ENCODE peak calls at places on chromosomes 12 and 14, in nine cellular contexts. I is fibroblast of pulmonary artery, R is AG09309, N is spleen, Y is heart right ventricle, U is stomach, T is breast epithelium, W is HCT116, C is vagina. H is an unnamed sample.

GRCh38 chr12:12206776-12207388 is 60.0 kb downstream of the LRP6 start:
- DNase-seq in T (no peak), Y (no peak), W (no peak), I (no peak), C (no peak), R (no peak), U (no peak), N (no peak), H (no peak)

GRCh38 chr12:115362319-115362976 is 678.5 kb upstream of the TBX3 start:
- DNase-seq in N (no peak), U (no peak), T (no peak), Y (no peak), C (no peak), R (no peak), W (no peak), I (no peak), H (no peak)

GRCh38 chr12:96247567-96247962 is 53.4 kb downstream of the ELK3 start:
- DNase-seq in I (no peak), Y (no peak), N (no peak), U (no peak), W (no peak), T (no peak), C (peak), R (no peak), H (no peak)

GRCh38 chr12:128976120-128976519 is 122.8 kb downstream of the GLT1D1 start:
- DNase-seq in R (no peak), W (no peak), U (no peak), C (no peak), Y (no peak), N (no peak), I (no peak), T (no peak), H (no peak)

GRCh38 chr12:64385468-64385867 is 5.1 kb downstream of the C12orf56 start:
- DNase-seq in T (no peak), C (no peak), I (no peak), N (no peak), R (peak), U (no peak), Y (no peak), W (peak), H (no peak)

GRCh38 chr12:67517181-67517887 is 131.2 kb upstream of the DYRK2 start:
- DNase-seq in C (no peak), U (peak), W (peak), T (peak), Y (peak), N (no peak), R (no peak), I (peak), H (no peak)

GRCh38 chr14:45252356-45253069 is 489 bp downstream of the MIS18BP1 start:
- DNase-seq in U (no peak), C (no peak), R (no peak), Y (no peak), I (peak), T (no peak), N (peak), W (no peak), H (no peak)

GRCh38 chr12:63795944-63796343 is 16.2 kb downstream of the RXYLT1 start:
- DNase-seq in C (no peak), W (no peak), N (no peak), T (no peak), R (no peak), U (no peak), I (no peak), Y (no peak), H (no peak)

GRCh38 chr14:58245562-58245961 is 919 bp downstream of the PSMA3 start:
- DNase-seq in W (no peak), U (no peak), I (no peak), C (no peak), N (no peak), T (no peak), Y (no peak), R (no peak), H (no peak)

GRCh38 chr14:72124171-72124570 is 191.9 kb downstream of the RGS6 start:
- DNase-seq in R (no peak), T (no peak), C (no peak), I (no peak), W (no peak), N (no peak), U (no peak), Y (no peak), H (no peak)

GRCh38 chr14:89911018-89911919 is 43.3 kb downstream of the EFCAB11 start:
- DNase-seq in T (no peak), N (no peak), U (peak), Y (no peak), C (no peak), W (no peak), R (peak), I (peak), H (peak)

GRCh38 chr14:66005899-66006434 is 480.2 kb upstream of the CCDC196 start:
- DNase-seq in I (no peak), C (no peak), Y (no peak), R (no peak), W (no peak), U (no peak), N (no peak), T (no peak), H (no peak)

GRCh38 chr14:102795060-102795925 is 18.0 kb downstream of the TRAF3 start:
- DNase-seq in W (no peak), R (peak), Y (no peak), T (no peak), I (peak), N (no peak), U (peak), C (peak), H (no peak)

GRCh38 chr12:121050725-121051124 is 11.7 kb upstream of the OASL start:
- DNase-seq in N (no peak), I (no peak), U (no peak), R (no peak), Y (no peak), T (no peak), C (no peak), W (no peak), H (no peak)

GRCh38 chr14:80584638-80585505 is 356.7 kb downstream of the CEP128 start:
- DNase-seq in R (no peak), I (no peak), N (no peak), C (no peak), Y (no peak), U (no peak), W (peak), T (no peak), H (peak)

GRCh38 chr14:99508896-99509629 is 27.9 kb downstream of the CCNK start:
- DNase-seq in N (no peak), C (peak), Y (no peak), R (no peak), T (no peak), I (no peak), U (peak), W (no peak), H (no peak)

GRCh38 chr12:25194211-25194610 is 749 bp downstream of the DNAI7 start:
- DNase-seq in I (no peak), W (no peak), Y (no peak), U (no peak), C (no peak), T (no peak), N (no peak), R (no peak), H (no peak)
- H3K4me3 ChIP-seq in I (peak), W (no peak), Y (peak), U (peak), C (peak), T (peak), N (no peak), R (no peak), H (peak)

DNA sequence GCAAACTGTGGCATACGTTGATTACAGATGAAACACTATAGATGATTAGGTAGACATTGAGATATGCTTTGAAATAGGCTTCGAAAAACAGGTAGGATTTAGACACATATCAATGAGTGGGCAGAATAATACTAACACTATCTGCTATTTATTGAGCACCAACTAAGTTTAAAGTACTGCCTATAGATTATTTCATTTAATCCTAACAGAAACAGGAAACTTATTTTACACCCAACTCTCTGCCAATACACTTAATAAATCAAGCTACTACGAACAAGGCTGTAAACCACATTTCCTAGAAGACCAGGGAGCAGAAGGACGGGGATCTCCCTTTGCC is 363 bp upstream of the VRK1 start:
- DNase-seq in N (no peak), Y (no peak), R (no peak), I (no peak), T (no peak), C (no peak), U (no peak), W (no peak), H (no peak)
- H3K4me3 ChIP-seq in N (peak), Y (peak), R (no peak), I (no peak), T (peak), C (peak), U (no peak), W (no peak), H (no peak)

GRCh38 chr14:49623387-49623786 is 2.8 kb downstream of the MGAT2 start:
- DNase-seq in T (no peak), R (no peak), W (no peak), N (no peak), C (no peak), U (no peak), Y (no peak), I (no peak), H (no peak)

GRCh38 chr14:49620182-49621113 is at the start of the genes MGAT2 and RPL36AL:
- DNase-seq in T (peak), W (peak), N (peak), I (peak), C (no peak), Y (peak), U (peak), R (peak), H (peak)

GRCh38 chr14:49622022-49622607 is 1.5 kb downstream of the MGAT2 start:
- DNase-seq in Y (no peak), T (no peak), I (no peak), W (no peak), C (no peak), U (no peak), N (no peak), R (no peak), H (no peak)

GRCh38 chr14:49619730-49620129 is 696 bp downstream of the RPL36AL start:
- DNase-seq in Y (no peak), R (no peak), N (no peak), C (no peak), I (no peak), U (no peak), W (no peak), T (no peak), H (no peak)

GRCh38 chr14:49621114-49621881 is 699 bp downstream of the MGAT2 start:
- DNase-seq in W (no peak), Y (peak), U (peak), R (no peak), C (no peak), T (peak), I (peak), N (peak), H (no peak)
- H3K4me3 ChIP-seq in W (peak), Y (peak), U (peak), R (peak), C (peak), T (peak), I (peak), N (peak), H (peak)

DNA sequence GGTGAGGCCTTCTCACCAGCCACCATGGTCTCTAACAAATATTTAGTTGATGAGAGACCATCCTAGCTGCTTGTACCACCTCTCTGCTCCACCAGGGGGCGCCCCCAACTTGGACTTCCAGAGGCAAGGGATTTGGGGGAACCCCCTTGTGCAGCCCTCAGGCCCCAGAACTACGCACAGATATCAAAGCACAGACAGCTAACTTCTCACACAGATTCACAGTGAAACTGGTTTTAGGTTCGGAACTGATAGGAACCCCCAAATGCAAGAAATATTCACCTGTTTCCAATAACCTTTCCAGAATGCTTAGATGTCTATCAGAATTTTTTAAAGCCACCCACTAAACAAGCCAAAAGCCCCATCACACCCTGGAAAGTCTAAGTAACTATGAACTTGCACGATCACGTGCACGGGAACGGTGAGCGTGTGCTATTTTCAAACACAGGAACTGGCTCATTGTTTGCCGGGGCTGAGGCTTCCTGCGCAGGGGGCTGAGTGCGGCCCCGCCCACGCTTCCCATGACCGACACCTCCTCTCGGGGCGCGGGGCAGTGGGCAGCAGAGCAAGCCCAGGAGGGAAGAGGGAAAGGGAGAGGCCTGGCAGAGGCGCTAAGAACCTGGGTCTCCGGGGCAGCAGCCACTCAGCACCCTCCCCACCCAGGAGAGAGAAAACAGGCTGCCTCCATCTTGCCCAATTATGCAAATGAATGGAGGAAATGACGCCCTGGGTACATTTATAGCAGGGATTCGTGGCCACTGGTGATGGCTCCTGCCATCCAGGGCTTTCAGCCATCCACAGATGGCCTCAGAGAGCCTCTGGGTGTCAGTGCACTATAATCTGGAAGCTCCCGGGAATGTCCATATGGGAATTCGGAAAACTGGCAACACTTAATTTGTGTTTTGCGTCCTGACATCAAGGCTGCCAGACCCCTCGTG is 79.4 kb upstream of the GPR68 start:
- DNase-seq in C (no peak), I (peak), T (peak), R (peak), Y (peak), U (peak), W (peak), N (peak), H (peak)
- H3K4me3 ChIP-seq in C (peak), I (peak), T (peak), R (peak), Y (peak), U (peak), W (no peak), N (peak), H (peak)

DNA sequence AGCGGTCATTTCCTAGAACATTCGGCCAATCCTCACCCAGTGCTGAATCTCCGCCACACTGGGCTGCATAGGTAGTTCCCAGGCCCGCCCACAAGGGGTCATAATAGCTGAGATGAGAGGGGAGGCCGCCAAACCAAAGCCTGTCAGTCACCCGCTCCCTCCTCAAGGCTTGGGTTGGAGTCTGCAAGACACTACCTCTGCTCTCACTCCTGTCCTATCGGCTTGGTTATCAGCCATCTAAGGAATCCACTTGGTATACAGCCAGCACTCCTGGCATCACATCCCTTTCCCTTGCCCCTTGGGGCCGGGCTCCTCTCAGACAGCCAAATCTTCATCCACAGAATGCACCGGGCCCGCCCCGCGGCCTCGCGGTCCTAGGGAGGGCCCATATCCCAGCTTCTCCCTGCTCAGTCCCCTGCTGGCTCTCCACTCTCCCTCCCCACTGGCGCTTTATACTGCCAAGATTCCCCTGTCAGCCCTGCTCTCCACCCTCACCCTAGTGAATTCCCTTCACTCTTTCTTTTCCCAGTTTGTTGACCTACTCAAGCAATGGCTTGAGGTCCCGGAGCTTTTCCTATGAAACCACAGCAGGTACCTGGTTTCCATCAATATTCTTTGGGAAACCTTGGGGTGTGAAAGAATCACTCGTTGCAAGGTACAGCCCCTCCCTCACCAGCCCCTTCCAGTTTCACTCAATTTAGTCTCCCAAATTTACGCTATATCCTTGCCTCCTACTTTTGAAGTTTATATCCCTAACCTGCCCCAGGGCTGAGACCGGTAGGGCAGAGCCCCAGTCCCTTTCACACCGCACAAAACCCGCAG is 1.5 kb downstream of the IFFO1 start:
- DNase-seq in N (peak), W (peak), I (peak), R (no peak), T (no peak), C (no peak), Y (peak), U (peak), H (no peak)
- H3K4me3 ChIP-seq in N (peak), W (no peak), I (peak), R (peak), T (peak), C (peak), Y (peak), U (peak), H (peak)

GRCh38 chr14:24138396-24139271 is 2.6 kb downstream of the PSME1 start:
- DNase-seq in I (no peak), U (no peak), N (peak), C (no peak), W (no peak), Y (no peak), T (no peak), R (no peak), H (no peak)

GRCh38 chr14:24137529-24138395 is 1.8 kb downstream of the PSME1 start:
- DNase-seq in N (peak), I (no peak), C (no peak), W (no peak), U (no peak), Y (no peak), T (no peak), R (no peak), H (no peak)

GRCh38 chr14:24141030-24141880 is at the start of gene EMC9:
- DNase-seq in U (peak), T (peak), R (peak), W (peak), Y (peak), I (peak), N (peak), C (peak), H (peak)

GRCh38 chr14:24136684-24137528 is 912 bp downstream of the PSME1 start:
- DNase-seq in N (peak), I (no peak), W (no peak), R (no peak), T (no peak), Y (no peak), U (no peak), C (no peak), H (no peak)

GRCh38 chr14:24139272-24139934 is 2.0 kb downstream of the EMC9 start:
- DNase-seq in U (no peak), T (no peak), C (no peak), R (no peak), W (no peak), I (no peak), N (peak), Y (no peak), H (no peak)
- H3K4me3 ChIP-seq in U (no peak), T (no peak), C (no peak), R (peak), W (peak), I (no peak), N (no peak), Y (no peak), H (peak)

H was measured in HFF-Myc.